ENCODE peak calls at places on chromosomes 13 and 19, in ten cellular contexts. J is upper lobe of left lung, N is suprapubic skin, H is transverse colon, U is breast epithelium, K is H1, X is stomach, S is K562, D is HepG2, W is prostate gland. M is an unnamed sample.

GRCh38 chr13:61728468-61728867 is 312.8 kb upstream of the PCDH20 start:
- DNase-seq in S (no peak), K (no peak), J (no peak), H (no peak), X (no peak), D (no peak), W (no peak), N (no peak), U (no peak), M (no peak)

GRCh38 chr13:94205896-94206295 is 273.6 kb downstream of the DCT start:
- DNase-seq in U (no peak), W (no peak), N (no peak), J (no peak), S (no peak), K (no peak), H (no peak), D (no peak), X (no peak), M (no peak)

GRCh38 chr19:14433454-14434156 is 499 bp downstream of the PKN1 start:
- DNase-seq in K (no peak), D (no peak), H (peak), J (peak), X (peak), W (peak), U (no peak), S (no peak), N (peak), M (no peak)

GRCh38 chr13:75995966-75996365 is 359.8 kb downstream of the LMO7 start:
- DNase-seq in D (no peak), W (no peak), S (no peak), X (no peak), N (no peak), U (no peak), J (no peak), H (no peak), K (no peak), M (no peak)

GRCh38 chr19:2720777-2721569 is at the start of gene DIRAS1:
- DNase-seq in K (no peak), U (no peak), J (no peak), N (no peak), X (no peak), H (no peak), D (no peak), S (peak), W (no peak), M (peak)

GRCh38 chr13:108595416-108596257 is 33.8 kb upstream of the MYO16 start:
- DNase-seq in H (no peak), U (no peak), N (no peak), W (no peak), X (no peak), J (no peak), D (no peak), K (no peak), S (no peak), M (no peak)

GRCh38 chr13:29532136-29532535 is 63.4 kb downstream of the SLC7A1 start:
- DNase-seq in N (peak), D (no peak), H (no peak), K (no peak), X (no peak), J (no peak), S (no peak), U (no peak), W (no peak), M (no peak)

GRCh38 chr13:110869805-110870706 is 44.8 kb downstream of the ANKRD10 start:
- DNase-seq in H (peak), S (peak), N (peak), X (peak), D (peak), K (no peak), J (peak), W (peak), U (peak), M (peak)

GRCh38 chr13:75443356-75443958 is 38.5 kb downstream of the TBC1D4 start:
- DNase-seq in S (no peak), U (no peak), W (no peak), K (no peak), H (no peak), J (no peak), X (no peak), D (no peak), N (no peak), M (no peak)

GRCh38 chr13:33524086-33524485 is 238.5 kb upstream of the STARD13 start:
- DNase-seq in S (no peak), D (no peak), W (no peak), U (no peak), K (no peak), N (no peak), X (no peak), H (no peak), J (no peak), M (no peak)

GRCh38 chr19:10662384-10663251 is 8.5 kb downstream of the ILF3 start:
- DNase-seq in U (no peak), J (no peak), S (no peak), X (no peak), N (no peak), W (no peak), H (no peak), K (no peak), D (no peak), M (no peak)

GRCh38 chr19:34096020-34096915 is 76.0 kb upstream of the LSM14A start:
- DNase-seq in U (no peak), H (no peak), S (peak), X (no peak), N (no peak), D (peak), K (no peak), W (peak), J (no peak), M (no peak)

GRCh38 chr19:43984687-43985000 is 656 bp downstream of the ZNF155 start:
- DNase-seq in J (no peak), K (no peak), U (no peak), S (no peak), N (no peak), D (no peak), W (peak), H (peak), X (no peak), M (no peak)

GRCh38 chr19:41050426-41050825 is 37.8 kb upstream of the CYP2A13 start:
- DNase-seq in K (no peak), X (no peak), W (no peak), D (no peak), J (no peak), S (no peak), H (no peak), U (no peak), N (no peak), M (no peak)

GRCh38 chr13:28499579-28499978 is 4.7 kb upstream of the FLT1 start:
- DNase-seq in N (no peak), U (no peak), H (no peak), S (no peak), D (no peak), X (no peak), J (no peak), W (no peak), K (no peak), M (no peak)

GRCh38 chr19:23440791-23441190 is 45.5 kb upstream of the ZNF91 start:
- DNase-seq in U (no peak), J (no peak), S (no peak), D (no peak), H (no peak), W (no peak), N (no peak), X (no peak), K (no peak), M (no peak)

DNA sequence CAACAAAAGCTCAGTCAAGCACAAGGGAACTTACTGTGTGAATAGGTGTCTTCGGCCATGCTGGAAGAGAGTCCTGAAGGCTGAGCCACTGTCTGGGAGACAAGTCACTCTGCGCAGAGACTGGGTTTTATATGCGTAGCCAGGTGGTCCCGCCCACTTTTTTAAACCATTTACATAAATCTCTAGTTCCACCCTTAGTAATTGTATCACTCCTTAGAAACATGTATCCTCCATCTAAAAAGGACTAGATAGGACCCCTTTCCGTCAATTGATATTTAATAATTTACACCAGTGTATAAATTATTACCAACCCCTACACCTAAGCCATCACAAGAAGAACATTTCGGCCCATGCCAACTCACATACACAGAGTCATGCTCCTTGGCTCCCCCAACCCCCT is at the start of gene DUXA:
- DNase-seq in D (no peak), U (no peak), K (no peak), H (no peak), W (no peak), S (no peak), N (no peak), J (no peak), X (no peak), M (no peak)
- TF ChIP-seq POLR2AphosphoS5 in D (no peak), U (no peak), K (no peak), H (no peak), W (no peak), S (no peak), N (no peak), J (no peak), X (no peak), M (no peak)

GRCh38 chr13:99454518-99455183 is 46.6 kb upstream of the TM9SF2 start:
- DNase-seq in N (no peak), K (no peak), X (no peak), H (no peak), J (no peak), W (no peak), U (no peak), D (no peak), S (no peak), M (no peak)

GRCh38 chr13:99446242-99446641 is 55.0 kb upstream of the TM9SF2 start:
- DNase-seq in X (no peak), H (no peak), N (no peak), W (no peak), S (no peak), U (no peak), K (no peak), J (no peak), D (peak), M (no peak)

GRCh38 chr13:99448586-99448985 is 52.7 kb upstream of the TM9SF2 start:
- DNase-seq in K (no peak), J (no peak), U (no peak), D (no peak), S (no peak), W (no peak), N (no peak), X (no peak), H (no peak), M (no peak)

DNA sequence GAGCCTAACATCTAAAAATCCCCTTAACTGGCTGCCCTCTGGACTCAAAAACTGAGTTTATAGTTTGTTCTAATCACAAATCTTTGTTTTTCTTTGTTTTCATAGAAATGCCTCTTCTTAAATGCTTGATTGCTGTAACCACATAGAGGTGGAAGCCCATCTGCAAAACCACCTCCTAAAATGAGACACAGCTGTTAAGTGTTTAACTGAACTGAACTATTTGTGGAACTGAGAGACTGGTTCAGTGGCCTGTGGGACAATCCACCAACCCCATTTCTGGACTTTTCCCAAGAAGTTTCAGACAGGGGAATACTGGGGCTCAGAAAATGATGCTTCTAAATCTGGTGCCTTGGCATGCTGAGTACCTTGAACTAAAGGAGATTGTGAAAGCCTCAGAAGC is 50.9 kb upstream of the TM9SF2 start:
- DNase-seq in S (no peak), U (no peak), N (no peak), D (no peak), K (no peak), J (no peak), W (no peak), H (no peak), X (no peak), M (no peak)
- TF ChIP-seq POLR2A in S (no peak), U (no peak), N (no peak), D (no peak), K (no peak), J (no peak), W (no peak), H (no peak), X (no peak), M (no peak)

DNA sequence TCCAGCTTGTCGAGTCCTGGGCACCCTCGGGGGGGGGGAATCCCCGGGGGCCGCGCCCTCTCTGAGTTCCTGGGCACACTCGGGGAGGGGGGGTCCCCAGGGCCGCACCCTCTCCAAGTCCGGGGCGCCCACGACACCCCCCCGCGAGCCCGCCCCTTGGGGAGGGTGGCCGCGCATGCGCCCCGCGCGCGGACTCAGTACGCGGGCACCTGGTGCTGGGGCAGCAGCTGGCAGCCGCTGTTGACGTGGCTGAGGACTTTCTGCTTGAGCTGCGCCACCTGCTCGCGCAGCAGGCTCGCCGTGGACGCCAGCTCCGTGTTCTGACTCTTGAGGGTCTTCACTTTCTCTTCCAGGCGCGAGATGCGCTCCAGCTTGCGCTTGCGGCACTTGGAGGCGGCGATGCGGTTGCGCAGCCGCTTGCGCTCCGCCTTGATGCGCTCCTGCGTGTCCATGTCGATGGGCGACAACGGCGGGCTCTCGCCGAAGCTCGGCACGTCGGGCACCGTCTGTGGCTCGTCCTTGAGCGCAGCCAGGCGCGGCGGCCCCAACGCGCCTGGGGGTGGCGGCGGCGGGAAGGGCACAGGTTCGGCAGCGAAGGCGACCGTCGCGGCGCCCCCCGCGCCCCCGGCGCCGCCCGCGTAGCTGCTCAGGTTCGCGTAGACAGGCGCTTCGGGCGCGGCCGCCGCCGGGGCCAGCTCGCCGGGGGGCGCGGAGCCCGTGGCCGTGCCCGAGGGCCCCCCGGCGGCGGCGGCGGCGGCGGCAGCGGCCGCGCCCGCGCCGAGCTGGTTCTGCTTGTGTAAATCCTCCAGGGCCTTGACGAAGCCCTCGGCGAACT is 958 bp downstream of the JUND start:
- DNase-seq in H (peak), W (peak), K (no peak), S (peak), D (peak), N (peak), U (peak), J (peak), X (peak), M (peak)
- TF ChIP-seq POLR2AphosphoS5 in H (peak), W (peak), K (peak), S (peak), D (peak), N (peak), U (peak), J (peak), X (peak), M (peak)

GRCh38 chr13:65339236-65339635 is 1890.9 kb downstream of the PCDH9 start:
- DNase-seq in N (no peak), D (no peak), H (no peak), S (no peak), K (no peak), U (no peak), J (no peak), X (no peak), W (no peak), M (no peak)

GRCh38 chr13:65347420-65348030 is 1882.6 kb downstream of the PCDH9 start:
- DNase-seq in K (no peak), H (no peak), J (no peak), U (no peak), W (no peak), N (no peak), X (no peak), S (no peak), D (no peak), M (no peak)

GRCh38 chr13:65342938-65343337 is 1887.2 kb downstream of the PCDH9 start:
- DNase-seq in J (no peak), S (no peak), N (no peak), K (no peak), X (no peak), U (no peak), D (no peak), W (no peak), H (no peak), M (no peak)
- TF ChIP-seq POLR2A in J (no peak), S (no peak), N (no peak), K (no peak), X (no peak), U (no peak), D (no peak), W (no peak), H (no peak), M (no peak)

GRCh38 chr19:19372656-19373416 is 32.6 kb upstream of the GATAD2A start:
- DNase-seq in U (no peak), W (no peak), H (peak), K (no peak), N (no peak), J (peak), X (peak), S (peak), D (peak), M (peak)
- TF ChIP-seq POLR2AphosphoS5 in U (no peak), W (peak), H (peak), K (no peak), N (no peak), J (peak), X (peak), S (no peak), D (peak), M (no peak)

DNA sequence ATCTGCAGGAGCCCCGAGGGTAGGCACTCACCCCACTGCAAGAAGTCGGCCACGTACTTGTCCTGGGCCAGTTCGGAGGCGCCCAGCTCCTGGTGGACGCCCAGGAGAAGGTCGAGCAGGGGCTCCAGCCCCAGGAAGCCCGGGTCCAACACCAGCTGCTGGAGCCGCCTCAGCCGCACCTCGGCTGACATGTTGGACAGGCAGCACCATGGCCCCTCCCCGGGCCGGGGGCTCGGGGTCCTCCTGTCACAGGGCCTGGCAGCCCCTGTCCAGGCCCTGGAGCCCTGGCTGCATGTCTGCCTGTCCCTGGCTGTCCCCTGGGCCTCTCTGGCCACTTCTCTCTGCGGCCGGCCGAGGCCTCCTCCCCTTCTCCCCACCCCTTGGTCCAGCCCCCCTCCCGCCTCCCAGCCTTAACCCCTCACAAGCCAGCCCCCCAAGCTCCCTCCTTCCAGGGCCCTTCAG is at the start of gene DMPK:
- DNase-seq in U (no peak), X (no peak), H (no peak), K (no peak), J (no peak), D (no peak), W (no peak), S (no peak), N (no peak), M (peak)
- TF ChIP-seq POLR2A in U (no peak), X (no peak), H (no peak), K (no peak), J (no peak), D (no peak), W (peak), S (no peak), N (no peak), M (peak)

GRCh38 chr19:19420570-19421301 is 15.3 kb downstream of the GATAD2A start:
- DNase-seq in X (no peak), K (no peak), U (no peak), N (no peak), W (peak), S (no peak), J (no peak), H (no peak), D (no peak), M (no peak)
- TF ChIP-seq POLR2AphosphoS5 in X (no peak), K (no peak), U (no peak), N (no peak), W (no peak), S (no peak), J (no peak), H (no peak), D (no peak), M (no peak)

DNA sequence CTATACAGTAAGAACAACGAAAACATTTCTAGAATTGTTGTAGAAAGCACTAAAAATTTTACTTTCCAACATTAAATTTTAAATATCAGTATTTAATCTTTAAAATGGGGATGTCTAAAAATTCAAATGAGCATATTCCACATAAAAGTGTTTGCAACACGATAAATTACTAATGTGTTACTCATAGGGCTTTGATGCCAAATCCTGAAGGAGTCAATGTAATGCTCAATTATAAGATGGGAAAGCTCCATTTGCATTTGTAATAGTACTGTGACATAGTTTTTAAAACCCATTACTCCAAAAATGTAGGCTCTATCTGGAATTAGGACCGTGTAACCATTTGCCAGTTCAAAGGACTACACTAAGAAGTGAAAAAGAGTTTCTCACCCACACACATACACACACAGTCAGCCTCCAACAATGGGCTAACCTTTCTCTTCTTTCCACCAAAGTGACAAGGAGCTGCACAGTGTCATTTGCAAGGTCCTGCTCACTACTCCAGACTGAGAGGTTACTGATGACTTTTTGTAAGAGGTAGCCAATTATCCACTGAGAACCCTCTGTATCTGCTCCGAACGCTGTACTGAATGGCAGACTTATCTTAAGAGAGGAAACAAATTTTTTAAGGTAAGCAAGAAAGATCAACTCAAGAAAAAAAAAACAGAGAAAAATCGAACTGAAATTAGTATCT is 26.1 kb upstream of the EEF1AKMT1 start:
- DNase-seq in J (no peak), W (no peak), D (no peak), N (no peak), H (no peak), X (no peak), K (no peak), U (no peak), S (no peak), M (no peak)
- TF ChIP-seq POLR2A in J (no peak), W (no peak), D (no peak), N (no peak), H (no peak), X (no peak), K (no peak), U (no peak), S (no peak), M (no peak)

GRCh38 chr13:73757471-73758233 is 376.6 kb downstream of the KLF12 start:
- DNase-seq in S (no peak), X (no peak), D (no peak), W (no peak), U (no peak), N (no peak), K (no peak), H (no peak), J (no peak), M (no peak)
- TF ChIP-seq POLR2AphosphoS5 in S (no peak), X (no peak), D (no peak), W (no peak), U (no peak), N (no peak), K (no peak), H (no peak), J (no peak), M (peak)

M was measured in sigmoid colon.